ENCODE peak calls at places on chromosomes 6 and 20, in five cellular contexts. A is B cell; B is stimulated activated CD4-positive, alpha-beta T cell treated with anti-CD3 and anti-CD28 coated beads, Interleukin-15, amount 100 ng/mL, for 24 hours; O is fibroblast of pulmonary artery; C is NCI-H460. I is an unnamed sample.

GRCh38 chr20:43508604-43509040 is 1.1 kb downstream of the L3MBTL1 start:
- DNase-seq in A (no peak), B (no peak), O (peak), C (no peak), I (no peak)

GRCh38 chr6:12439296-12439695 is 149.1 kb downstream of the EDN1 start:
- DNase-seq in A (no peak), B (no peak), O (no peak), C (no peak), I (no peak)

GRCh38 chr6:143940011-143940597 is 68.0 kb downstream of the PLAGL1 start:
- DNase-seq in A (peak), B (peak), O (peak), C (peak), I (peak)

GRCh38 chr6:138817799-138818198 is 21.9 kb downstream of the ECT2L start:
- DNase-seq in A (no peak), B (peak), O (peak), C (no peak), I (peak)

GRCh38 chr6:90375681-90376439 is 79.2 kb upstream of the BACH2 start:
- DNase-seq in A (peak), B (no peak), O (peak), C (no peak), I (no peak)

GRCh38 chr6:35735452-35735851 is 1.4 kb upstream of the ARMC12 start:
- DNase-seq in A (no peak), B (no peak), O (no peak), C (no peak), I (no peak)

GRCh38 chr20:48604426-48604825 is 223.4 kb downstream of the PREX1 start:
- DNase-seq in A (no peak), B (no peak), O (no peak), C (no peak), I (no peak)

GRCh38 chr20:22590662-22591061 is 6.3 kb upstream of the FOXA2 start:
- DNase-seq in A (no peak), B (no peak), O (no peak), C (no peak), I (no peak)

GRCh38 chr20:19806806-19807691 is 49.0 kb downstream of the RIN2 start:
- DNase-seq in A (no peak), B (no peak), O (peak), C (no peak), I (no peak)

GRCh38 chr6:69917834-69918233 is 51.5 kb downstream of the COL19A1 start:
- DNase-seq in A (no peak), B (peak), O (peak), C (no peak), I (no peak)

GRCh38 chr6:2229039-2229438 is 16.4 kb downstream of the GMDS start:
- DNase-seq in A (no peak), B (no peak), O (peak), C (no peak), I (no peak)

GRCh38 chr20:49352821-49353220 is 75.0 kb upstream of the ZNFX1 start:
- DNase-seq in A (no peak), B (no peak), O (no peak), C (no peak), I (no peak)

GRCh38 chr6:20286968-20287565 is 74.8 kb upstream of the MBOAT1 start:
- DNase-seq in A (no peak), B (no peak), O (no peak), C (no peak), I (no peak)

GRCh38 chr20:52192296-52193007 is 873 bp upstream of the ZFP64 start:
- DNase-seq in A (no peak), B (no peak), O (peak), C (peak), I (peak)

GRCh38 chr20:57075181-57075580 is 191.3 kb downstream of the BMP7 start:
- DNase-seq in A (no peak), B (no peak), O (no peak), C (no peak), I (no peak)

GRCh38 chr6:1025821-1026220 is 286.1 kb upstream of the FOXQ1 start:
- DNase-seq in A (no peak), B (no peak), O (no peak), C (no peak), I (no peak)

GRCh38 chr6:132527791-132528190 is 10.3 kb upstream of the TAAR9 start:
- DNase-seq in A (no peak), B (no peak), O (no peak), C (peak), I (no peak)

GRCh38 chr20:63121749-63122405 is 94.1 kb downstream of the YTHDF1 start:
- DNase-seq in A (no peak), B (no peak), O (no peak), C (no peak), I (no peak)

GRCh38 chr20:55353206-55353605 is 652.1 kb downstream of the CBLN4 start:
- DNase-seq in A (no peak), B (no peak), O (no peak), C (no peak), I (no peak)

GRCh38 chr20:10557685-10558084 is 116.1 kb downstream of the JAG1 start:
- DNase-seq in A (no peak), B (no peak), O (no peak), C (no peak), I (no peak)

GRCh38 chr6:143634486-143634885 is 43.3 kb upstream of the PHACTR2 start:
- DNase-seq in A (no peak), B (no peak), O (no peak), C (no peak), I (no peak)

GRCh38 chr6:52503853-52504777 is 72.7 kb downstream of the TRAM2 start:
- DNase-seq in A (no peak), B (no peak), O (peak), C (peak), I (no peak)

GRCh38 chr6:22568854-22569253 is 512 bp upstream of the HDGFL1 start:
- DNase-seq in A (no peak), B (no peak), O (no peak), C (no peak), I (no peak)

GRCh38 chr20:23509580-23509913 is 18.6 kb downstream of the CST8 start:
- DNase-seq in A (no peak), B (no peak), O (no peak), C (no peak), I (no peak)

GRCh38 chr6:1913572-1913971 is 303.9 kb downstream of the FOXC1 start:
- DNase-seq in A (no peak), B (no peak), O (no peak), C (no peak), I (no peak)

GRCh38 chr20:19932170-19932667 is 84.9 kb upstream of the NAA20 start:
- DNase-seq in A (no peak), B (no peak), O (peak), C (no peak), I (no peak)

GRCh38 chr20:5309971-5310370 is 6.8 kb downstream of the PROKR2 start:
- DNase-seq in A (no peak), B (no peak), O (peak), C (no peak), I (no peak)

I was measured in activated CD8-positive, alpha-beta T cell treated with anti-CD3 and anti-CD28 coated beads, Interleukin-2, amount 10 ng/mL, durations not matched to agents 7 days and 5 days.